ENCODE peak calls at places on chromosomes 3 and 15, in eight cellular contexts. One of them, this sample, is unnamed.

GRCh38 chr15:55587321-55588069 is 650 bp downstream of the PYGO1 start:
- DNase-seq in HEK293T: peak; percentile 42
- DNase-seq in hippocampal formation: no peak
- DNase-seq in ELF-1: peak; percentile 67
- DNase-seq in retina: peak; percentile 80
- DNase-seq in A549: peak; percentile 59
- DNase-seq in iPS-NIHi11: peak; percentile 82
- DNase-seq in heart left ventricle: peak; percentile 23
- DNase-seq in this sample: no peak

GRCh38 chr15:71079208-71080044 is 35.8 kb upstream of the THSD4 start:
- DNase-seq in HEK293T: peak; percentile 38
- DNase-seq in hippocampal formation: no peak
- DNase-seq in ELF-1: no peak
- DNase-seq in retina: no peak
- DNase-seq in A549: peak; percentile 49
- DNase-seq in iPS-NIHi11: no peak
- DNase-seq in heart left ventricle: no peak
- DNase-seq in this sample: no peak

GRCh38 chr3:197750863-197751737 is 1.4 kb downstream of the FYTTD1 start:
- DNase-seq in HEK293T: no peak
- DNase-seq in hippocampal formation: no peak
- DNase-seq in ELF-1: peak; percentile 33
- DNase-seq in retina: peak; percentile 45
- DNase-seq in A549: peak; percentile 31
- DNase-seq in iPS-NIHi11: peak; percentile 11
- DNase-seq in heart left ventricle: peak; percentile 62
- DNase-seq in this sample: no peak

GRCh38 chr15:52523192-52523591 is 5.5 kb downstream of the MYO5A start:
- DNase-seq in HEK293T: no peak
- DNase-seq in hippocampal formation: no peak
- DNase-seq in ELF-1: no peak
- DNase-seq in retina: no peak
- DNase-seq in A549: no peak
- DNase-seq in iPS-NIHi11: no peak
- DNase-seq in heart left ventricle: no peak
- DNase-seq in this sample: no peak

GRCh38 chr15:89366656-89367393 is 32.2 kb upstream of the POLG start:
- DNase-seq in HEK293T: no peak
- DNase-seq in hippocampal formation: no peak
- DNase-seq in ELF-1: no peak
- DNase-seq in retina: no peak
- DNase-seq in A549: no peak
- DNase-seq in iPS-NIHi11: no peak
- DNase-seq in heart left ventricle: no peak
- DNase-seq in this sample: no peak

GRCh38 chr3:65351753-65352152 is 664.0 kb upstream of the ADAMTS9 start:
- DNase-seq in HEK293T: no peak
- DNase-seq in hippocampal formation: no peak
- DNase-seq in ELF-1: no peak
- DNase-seq in retina: no peak
- DNase-seq in A549: no peak
- DNase-seq in iPS-NIHi11: no peak
- DNase-seq in heart left ventricle: no peak
- DNase-seq in this sample: no peak

GRCh38 chr3:72818092-72818721 is 30.0 kb downstream of the SHQ1 start:
- DNase-seq in HEK293T: no peak
- DNase-seq in hippocampal formation: peak; percentile 64
- DNase-seq in ELF-1: no peak
- DNase-seq in retina: peak; percentile 38
- DNase-seq in A549: peak; percentile 13
- DNase-seq in iPS-NIHi11: no peak
- DNase-seq in heart left ventricle: no peak
- DNase-seq in this sample: no peak

GRCh38 chr3:170780471-170780870 is 89.5 kb downstream of the RPL22L1 start:
- DNase-seq in HEK293T: no peak
- DNase-seq in hippocampal formation: no peak
- DNase-seq in ELF-1: no peak
- DNase-seq in retina: no peak
- DNase-seq in A549: no peak
- DNase-seq in iPS-NIHi11: no peak
- DNase-seq in heart left ventricle: no peak
- DNase-seq in this sample: no peak

GRCh38 chr3:110376119-110376518 is 695.5 kb upstream of the NECTIN3 start:
- DNase-seq in HEK293T: no peak
- DNase-seq in hippocampal formation: no peak
- DNase-seq in ELF-1: no peak
- DNase-seq in retina: no peak
- DNase-seq in A549: no peak
- DNase-seq in iPS-NIHi11: no peak
- DNase-seq in heart left ventricle: no peak
- DNase-seq in this sample: no peak

GRCh38 chr3:154243353-154243752 is 80.9 kb downstream of the DHX36 start:
- DNase-seq in HEK293T: no peak
- DNase-seq in hippocampal formation: no peak
- DNase-seq in ELF-1: no peak
- DNase-seq in retina: no peak
- DNase-seq in A549: peak; percentile 4
- DNase-seq in iPS-NIHi11: no peak
- DNase-seq in heart left ventricle: no peak
- DNase-seq in this sample: no peak

GRCh38 chr15:87736921-87737389 is 519.6 kb downstream of the NTRK3 start:
- DNase-seq in HEK293T: no peak
- DNase-seq in hippocampal formation: no peak
- DNase-seq in ELF-1: no peak
- DNase-seq in retina: no peak
- DNase-seq in A549: no peak
- DNase-seq in iPS-NIHi11: no peak
- DNase-seq in heart left ventricle: no peak
- DNase-seq in this sample: no peak

This sample was measured in ureter.